ENCODE peak calls at places on chromosomes 11 and 22, in eight cellular contexts. One of them, this sample, is unnamed.

GRCh38 chr11:107591446-107592236 is 694 bp downstream of the ELMOD1 start:
- DNase-seq in SK-N-DZ: peak
- DNase-seq in NCI-H2029: no peak
- DNase-seq in GM12891: peak
- DNase-seq in stimulated activated CD4-positive, alpha-beta T cell treated with anti-CD3 and anti-CD28 coated beads, Interleukin-15, amount 100 ng/mL, for 24 hours: peak
- DNase-seq in neural progenitor cell: peak
- DNase-seq in H7: peak
- DNase-seq in activated gamma-delta T cell treated with Interleukin-2 at 50 U/mL for 16 hours: peak
- DNase-seq in this sample: no peak

GRCh38 chr11:33695051-33695566 is 5.5 kb downstream of the C11orf91 start:
- DNase-seq in GM12891: no peak
- DNase-seq in SK-N-DZ: no peak
- DNase-seq in activated gamma-delta T cell treated with Interleukin-2 at 50 U/mL for 16 hours: no peak
- DNase-seq in NCI-H2029: no peak
- DNase-seq in neural progenitor cell: no peak
- DNase-seq in stimulated activated CD4-positive, alpha-beta T cell treated with anti-CD3 and anti-CD28 coated beads, Interleukin-15, amount 100 ng/mL, for 24 hours: no peak
- DNase-seq in H7: no peak
- DNase-seq in this sample: no peak

GRCh38 chr22:19807914-19808872 is 46.5 kb downstream of the GNB1L start:
- DNase-seq in activated gamma-delta T cell treated with Interleukin-2 at 50 U/mL for 16 hours: peak
- DNase-seq in GM12891: no peak
- DNase-seq in SK-N-DZ: no peak
- DNase-seq in H7: peak
- DNase-seq in NCI-H2029: no peak
- DNase-seq in stimulated activated CD4-positive, alpha-beta T cell treated with anti-CD3 and anti-CD28 coated beads, Interleukin-15, amount 100 ng/mL, for 24 hours: no peak
- DNase-seq in neural progenitor cell: no peak
- DNase-seq in this sample: no peak

GRCh38 chr22:50691521-50691920 is 18.9 kb downstream of the SHANK3 start:
- DNase-seq in GM12891: no peak
- DNase-seq in neural progenitor cell: peak
- DNase-seq in NCI-H2029: no peak
- DNase-seq in activated gamma-delta T cell treated with Interleukin-2 at 50 U/mL for 16 hours: peak
- DNase-seq in SK-N-DZ: no peak
- DNase-seq in H7: peak
- DNase-seq in stimulated activated CD4-positive, alpha-beta T cell treated with anti-CD3 and anti-CD28 coated beads, Interleukin-15, amount 100 ng/mL, for 24 hours: peak
- DNase-seq in this sample: peak

GRCh38 chr11:76062733-76063132 is 143.6 kb downstream of the WNT11 start:
- DNase-seq in stimulated activated CD4-positive, alpha-beta T cell treated with anti-CD3 and anti-CD28 coated beads, Interleukin-15, amount 100 ng/mL, for 24 hours: no peak
- DNase-seq in neural progenitor cell: no peak
- DNase-seq in activated gamma-delta T cell treated with Interleukin-2 at 50 U/mL for 16 hours: no peak
- DNase-seq in H7: no peak
- DNase-seq in NCI-H2029: no peak
- DNase-seq in GM12891: peak
- DNase-seq in SK-N-DZ: no peak
- DNase-seq in this sample: no peak

GRCh38 chr11:63543711-63544110 is 7.1 kb downstream of the PLAAT4 start:
- DNase-seq in NCI-H2029: no peak
- DNase-seq in stimulated activated CD4-positive, alpha-beta T cell treated with anti-CD3 and anti-CD28 coated beads, Interleukin-15, amount 100 ng/mL, for 24 hours: no peak
- DNase-seq in SK-N-DZ: no peak
- DNase-seq in activated gamma-delta T cell treated with Interleukin-2 at 50 U/mL for 16 hours: no peak
- DNase-seq in H7: no peak
- DNase-seq in neural progenitor cell: no peak
- DNase-seq in GM12891: no peak
- DNase-seq in this sample: no peak

GRCh38 chr11:96008161-96008560 is 84.3 kb upstream of the MTMR2 start:
- DNase-seq in NCI-H2029: no peak
- DNase-seq in stimulated activated CD4-positive, alpha-beta T cell treated with anti-CD3 and anti-CD28 coated beads, Interleukin-15, amount 100 ng/mL, for 24 hours: no peak
- DNase-seq in neural progenitor cell: no peak
- DNase-seq in SK-N-DZ: no peak
- DNase-seq in GM12891: no peak
- DNase-seq in activated gamma-delta T cell treated with Interleukin-2 at 50 U/mL for 16 hours: no peak
- DNase-seq in H7: no peak
- DNase-seq in this sample: no peak

GRCh38 chr11:123056835-123057491 is 5.0 kb downstream of the HSPA8 start:
- DNase-seq in activated gamma-delta T cell treated with Interleukin-2 at 50 U/mL for 16 hours: no peak
- DNase-seq in GM12891: no peak
- DNase-seq in SK-N-DZ: no peak
- DNase-seq in H7: no peak
- DNase-seq in neural progenitor cell: no peak
- DNase-seq in stimulated activated CD4-positive, alpha-beta T cell treated with anti-CD3 and anti-CD28 coated beads, Interleukin-15, amount 100 ng/mL, for 24 hours: no peak
- DNase-seq in NCI-H2029: no peak
- DNase-seq in this sample: peak

GRCh38 chr11:2077061-2077802 is 62.0 kb downstream of the IGF2 start:
- DNase-seq in H7: no peak
- DNase-seq in GM12891: no peak
- DNase-seq in activated gamma-delta T cell treated with Interleukin-2 at 50 U/mL for 16 hours: no peak
- DNase-seq in stimulated activated CD4-positive, alpha-beta T cell treated with anti-CD3 and anti-CD28 coated beads, Interleukin-15, amount 100 ng/mL, for 24 hours: peak
- DNase-seq in SK-N-DZ: no peak
- DNase-seq in NCI-H2029: no peak
- DNase-seq in neural progenitor cell: no peak
- DNase-seq in this sample: no peak

GRCh38 chr22:50569041-50569459 is 6.3 kb upstream of the SYCE3 start:
- DNase-seq in GM12891: no peak
- DNase-seq in neural progenitor cell: no peak
- DNase-seq in H7: peak
- DNase-seq in activated gamma-delta T cell treated with Interleukin-2 at 50 U/mL for 16 hours: no peak
- DNase-seq in stimulated activated CD4-positive, alpha-beta T cell treated with anti-CD3 and anti-CD28 coated beads, Interleukin-15, amount 100 ng/mL, for 24 hours: no peak
- DNase-seq in SK-N-DZ: no peak
- DNase-seq in NCI-H2029: no peak
- DNase-seq in this sample: no peak

GRCh38 chr22:44344407-44344806 is 31.7 kb upstream of the SHISAL1 start:
- DNase-seq in stimulated activated CD4-positive, alpha-beta T cell treated with anti-CD3 and anti-CD28 coated beads, Interleukin-15, amount 100 ng/mL, for 24 hours: no peak
- DNase-seq in H7: peak
- DNase-seq in activated gamma-delta T cell treated with Interleukin-2 at 50 U/mL for 16 hours: no peak
- DNase-seq in GM12891: no peak
- DNase-seq in SK-N-DZ: no peak
- DNase-seq in neural progenitor cell: no peak
- DNase-seq in NCI-H2029: no peak
- DNase-seq in this sample: no peak

GRCh38 chr11:69511358-69512015 is 30.0 kb downstream of the LINC01488 start:
- DNase-seq in NCI-H2029: no peak
- DNase-seq in GM12891: no peak
- DNase-seq in SK-N-DZ: peak
- DNase-seq in activated gamma-delta T cell treated with Interleukin-2 at 50 U/mL for 16 hours: no peak
- DNase-seq in stimulated activated CD4-positive, alpha-beta T cell treated with anti-CD3 and anti-CD28 coated beads, Interleukin-15, amount 100 ng/mL, for 24 hours: no peak
- DNase-seq in neural progenitor cell: no peak
- DNase-seq in H7: peak
- DNase-seq in this sample: no peak

GRCh38 chr11:118241191-118242098 is 10.7 kb downstream of the MPZL3 start:
- DNase-seq in NCI-H2029: peak
- DNase-seq in GM12891: no peak
- DNase-seq in activated gamma-delta T cell treated with Interleukin-2 at 50 U/mL for 16 hours: peak
- DNase-seq in SK-N-DZ: no peak
- DNase-seq in neural progenitor cell: no peak
- DNase-seq in stimulated activated CD4-positive, alpha-beta T cell treated with anti-CD3 and anti-CD28 coated beads, Interleukin-15, amount 100 ng/mL, for 24 hours: peak
- DNase-seq in H7: no peak
- DNase-seq in this sample: peak